ENCODE peak calls at places on chromosomes 5 and 9, in four cellular contexts. D is stimulated activated CD4-positive, alpha-beta T cell treated with anti-CD3 and anti-CD28 coated beads, Interleukin-12 subunit alpha, Interleukin-12 subunit beta, amount 100 ng/mL, for 48 hours; Z is choroid plexus epithelial cell; H is activated T-cell treated with anti-CD3 and anti-CD28 coated beads for 1 hour. O is an unnamed sample.

GRCh38 chr5:168612123-168612522 is 33.0 kb upstream of the PANK3 start:
- DNase-seq in H (no peak), Z (peak), D (no peak), O (no peak)

GRCh38 chr5:177367981-177368960 is 10.5 kb downstream of the RGS14 start:
- DNase-seq in D (no peak), Z (no peak), H (no peak), O (no peak)

GRCh38 chr5:128380324-128380723 is 157.7 kb downstream of the FBN2 start:
- DNase-seq in Z (no peak), H (no peak), D (no peak), O (no peak)

GRCh38 chr5:60086583-60086982 is 193.1 kb upstream of the PDE4D start:
- DNase-seq in D (no peak), H (no peak), Z (no peak), O (no peak)

GRCh38 chr9:93567271-93567959 is 9.0 kb upstream of the PHF2 start:
- DNase-seq in D (no peak), H (no peak), Z (no peak), O (no peak)

GRCh38 chr5:162607879-162608278 is 540.3 kb downstream of the GABRG2 start:
- DNase-seq in Z (no peak), H (no peak), D (no peak), O (no peak)

GRCh38 chr5:107320851-107321250 is 349.9 kb downstream of the EFNA5 start:
- DNase-seq in Z (no peak), D (no peak), H (no peak), O (no peak)

GRCh38 chr5:178554311-178554710 is 35.9 kb downstream of the COL23A1 start:
- DNase-seq in Z (no peak), H (no peak), D (no peak), O (no peak)

GRCh38 chr9:112844771-112845542 is 45.7 kb downstream of the SLC46A2 start:
- DNase-seq in Z (peak), D (peak), H (peak), O (peak)